ENCODE peak calls at places on chromosomes 1 and 21, in eight cellular contexts. T is upper lobe of left lung, E is esophagus muscularis mucosa, M is prostate gland, I is breast epithelium, H is suprapubic skin, Y is sigmoid colon, B is stomach. O is an unnamed sample.

GRCh38 chr1:175564723-175565122 is 178.7 kb downstream of the TNR start:
- DNase-seq in H (no peak), M (no peak), T (no peak), B (no peak), Y (no peak), I (no peak), E (no peak), O (no peak)

GRCh38 chr21:26072891-26073615 is 97.5 kb downstream of the APP start:
- DNase-seq in B (no peak), H (no peak), E (no peak), Y (no peak), M (no peak), T (no peak), I (no peak), O (no peak)

GRCh38 chr1:84603223-84603622 is 29.0 kb upstream of the CTBS start:
- DNase-seq in H (no peak), E (peak; percentile 89), M (no peak), T (no peak), I (no peak), Y (no peak), B (no peak), O (no peak)

GRCh38 chr1:17090844-17091243 is 28.4 kb downstream of the PADI2 start:
- DNase-seq in M (no peak), I (no peak), B (no peak), E (no peak), H (no peak), Y (no peak), T (no peak), O (no peak)

GRCh38 chr21:24115141-24115540 is 1492.1 kb downstream of the MRPL39 start:
- DNase-seq in E (no peak), M (no peak), B (no peak), Y (no peak), H (no peak), T (no peak), I (no peak), O (no peak)

GRCh38 chr21:46422636-46423241 is 36.0 kb upstream of the DIP2A start:
- DNase-seq in B (no peak), T (no peak), I (no peak), Y (no peak), H (no peak), M (no peak), E (no peak), O (no peak)

GRCh38 chr1:33826311-33826710 is 37.6 kb upstream of the HMGB4 start:
- DNase-seq in B (no peak), I (no peak), T (no peak), H (no peak), M (no peak), Y (no peak), E (peak; percentile 12), O (no peak)

GRCh38 chr1:241323510-241323909 is 33.5 kb downstream of the RGS7 start:
- DNase-seq in M (no peak), T (no peak), E (no peak), H (no peak), I (no peak), B (peak; percentile 33), Y (no peak), O (no peak)

GRCh38 chr1:172167801-172168596 is 252.5 kb upstream of the C1orf105 start:
- DNase-seq in T (no peak), B (no peak), M (no peak), H (no peak), Y (no peak), E (no peak), I (no peak), O (no peak)

GRCh38 chr1:23214640-23215039 is 2.7 kb downstream of the HTR1D start:
- DNase-seq in Y (no peak), T (no peak), I (no peak), H (no peak), B (no peak), M (no peak), E (no peak), O (no peak)

GRCh38 chr1:230425252-230426061 is 675 bp downstream of the PGBD5 start:
- DNase-seq in B (no peak), Y (no peak), H (no peak), E (peak; percentile 62), I (no peak), T (no peak), M (no peak), O (no peak)

GRCh38 chr1:233445737-233446136 is 118.2 kb downstream of the MAP3K21 start:
- DNase-seq in H (no peak), E (peak; percentile 78), T (no peak), I (no peak), Y (no peak), B (no peak), M (no peak), O (no peak)

GRCh38 chr21:42281196-42281680 is 34.0 kb downstream of the TFF3 start:
- DNase-seq in T (no peak), M (no peak), H (no peak), I (no peak), E (no peak), Y (no peak), B (no peak), O (no peak)

GRCh38 chr1:111736548-111737215 is 2.5 kb downstream of the INKA2 start:
- DNase-seq in E (no peak), Y (no peak), T (no peak), H (no peak), B (no peak), M (no peak), I (no peak), O (no peak)

GRCh38 chr1:92854386-92854785 is 22.5 kb downstream of the RPL5 start:
- DNase-seq in Y (no peak), H (no peak), T (no peak), B (no peak), I (no peak), M (no peak), E (no peak), O (no peak)

GRCh38 chr1:27342778-27343638 is 1.2 kb downstream of the SYTL1 start:
- DNase-seq in B (peak; percentile 81), Y (no peak), H (no peak), E (no peak), T (peak; percentile 83), M (peak; percentile 81), I (peak; percentile 61), O (no peak)

GRCh38 chr21:42565886-42566523 is 52.4 kb downstream of the SLC37A1 start:
- DNase-seq in H (peak; percentile 70), M (no peak), E (no peak), I (peak; percentile 39), Y (peak; percentile 30), T (peak; percentile 44), B (peak; percentile 21), O (no peak)

GRCh38 chr1:159030865-159031472 is 21.3 kb downstream of the IFI16 start:
- DNase-seq in B (no peak), H (no peak), I (no peak), Y (no peak), T (no peak), M (no peak), E (no peak), O (no peak)

GRCh38 chr1:89794406-89794805 is 26.4 kb upstream of the LRRC8D start:
- DNase-seq in H (no peak), M (no peak), I (no peak), Y (no peak), T (no peak), B (no peak), E (no peak), O (no peak)

GRCh38 chr1:1284370-1285101 is 4.3 kb downstream of the SCNN1D start:
- DNase-seq in I (no peak), H (no peak), Y (no peak), B (no peak), E (no peak), M (no peak), T (no peak), O (no peak)

GRCh38 chr1:70429219-70429618 is 18.2 kb downstream of the CTH start:
- DNase-seq in T (no peak), H (no peak), Y (no peak), M (no peak), B (no peak), I (no peak), E (no peak), O (no peak)

DNA sequence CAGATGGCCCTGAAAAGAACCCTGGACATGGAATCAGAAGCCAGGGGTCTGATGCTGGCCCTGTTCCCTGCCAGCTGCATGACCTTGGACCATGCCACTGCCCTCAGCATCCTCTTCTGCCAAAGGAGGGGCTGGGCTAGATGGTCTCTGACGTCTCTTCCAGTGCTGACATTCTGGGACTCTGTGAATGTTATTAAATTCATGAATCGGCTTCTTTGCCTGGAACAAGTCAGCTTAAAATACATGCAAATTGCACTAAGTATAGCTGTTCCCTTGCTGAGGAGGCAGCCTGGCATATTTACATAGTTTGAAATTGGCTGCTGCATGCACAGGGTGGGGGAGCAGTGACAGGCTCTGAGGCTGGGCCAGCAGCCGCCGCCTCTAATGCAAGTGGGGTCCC is 23.8 kb downstream of the KCNA2 start:
- DNase-seq in M (no peak), E (no peak), I (no peak), Y (no peak), H (peak; percentile 21), B (no peak), T (peak; percentile 4), O (no peak)
- TF ChIP-seq POLR2AphosphoS5 in M (no peak), E (no peak), I (no peak), Y (no peak), H (no peak), B (no peak), T (no peak), O (no peak)

GRCh38 chr1:151059342-151060240 is at the start of gene CDC42SE1:
- DNase-seq in I (peak; percentile 83), M (peak; percentile 75), H (peak; percentile 90), Y (peak; percentile 92), E (peak; percentile 95), B (peak; percentile 83), T (peak; percentile 86), O (peak; percentile 91)
- TF ChIP-seq POLR2A in I (peak; percentile 76), M (peak; percentile 84), H (peak; percentile 85), Y (peak; percentile 96), E (peak; percentile 94), B (no peak), T (peak; percentile 87), O (peak; percentile 92)

GRCh38 chr1:227323164-227323955 is 5.1 kb upstream of the CDC42BPA start:
- DNase-seq in B (peak; percentile 88), M (no peak), H (no peak), Y (no peak), E (no peak), I (no peak), T (peak; percentile 22), O (no peak)
- TF ChIP-seq POLR2AphosphoS5 in B (peak; percentile 67), M (no peak), H (no peak), Y (no peak), E (no peak), I (no peak), T (no peak), O (no peak)

DNA sequence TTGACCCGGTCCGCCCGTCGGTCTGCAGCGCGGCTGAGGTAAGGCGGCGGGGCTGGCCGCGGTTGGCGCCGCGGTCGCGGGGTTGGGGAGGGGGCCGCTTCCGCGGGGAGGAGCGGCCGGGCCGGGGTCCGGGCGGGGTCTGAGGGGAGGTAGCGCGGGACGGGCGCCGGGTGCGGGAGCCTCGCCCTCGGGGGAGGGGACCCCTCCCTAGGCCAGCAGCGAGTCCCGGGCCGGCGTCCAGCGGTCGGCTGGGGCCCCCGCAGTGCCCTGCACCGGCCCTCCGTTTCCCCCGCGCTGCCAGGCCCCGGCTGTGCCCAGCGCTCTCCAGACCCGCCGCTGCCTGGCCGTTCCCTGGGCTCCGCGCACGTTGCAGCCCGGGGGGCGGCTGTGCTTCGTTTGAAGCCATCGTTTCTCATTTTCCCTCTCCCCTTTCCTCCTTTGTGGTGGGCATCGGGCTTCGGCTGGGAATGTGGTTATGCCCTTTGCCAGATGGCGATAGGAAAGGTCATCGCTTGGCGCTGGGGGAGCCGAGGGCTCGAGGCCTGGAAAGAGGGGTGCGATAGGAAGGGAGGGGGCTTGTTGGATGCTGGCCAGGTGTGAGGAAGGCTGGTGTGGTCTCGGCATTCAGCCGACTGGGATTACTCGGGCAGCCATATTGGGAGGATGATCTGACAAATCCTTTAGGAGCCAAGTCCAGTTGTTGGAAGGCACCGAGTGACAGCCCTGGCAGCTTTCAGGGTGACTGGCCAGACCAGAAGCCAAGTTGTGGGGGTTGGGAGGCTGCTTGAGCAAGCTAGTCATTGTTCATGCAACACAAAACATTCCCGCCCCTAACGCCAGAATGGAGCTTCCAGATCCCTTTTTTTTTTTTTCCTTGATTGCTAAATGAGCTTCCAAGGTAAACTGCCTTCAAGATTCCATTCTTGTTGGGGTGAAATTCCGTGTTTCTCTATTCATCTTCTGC is 753 bp downstream of the KIF1B start:
- DNase-seq in Y (peak; percentile 98), M (peak; percentile 94), T (peak; percentile 96), I (peak; percentile 93), H (peak; percentile 97), B (peak; percentile 87), E (peak; percentile 97), O (peak; percentile 32)
- TF ChIP-seq POLR2A in Y (no peak), M (peak; percentile 53), T (no peak), I (peak; percentile 25), H (no peak), B (no peak), E (no peak), O (no peak)